ENCODE peak calls at places on chromosomes 12 and 14, in five cellular contexts. J is K562, H is H1, V is GM12878, T is HCT116. G is an unnamed sample.

GRCh38 chr14:59347915-59348314 is 117.3 kb downstream of the GPR135 start:
- DNase-seq in J (no peak), H (no peak), V (no peak), T (no peak), G (no peak)

GRCh38 chr12:100539209-100539608 is 34.3 kb upstream of the GAS2L3 start:
- DNase-seq in J (peak), H (peak), V (no peak), T (no peak), G (peak)

GRCh38 chr12:87136330-87136976 is 880.3 kb upstream of the MGAT4C start:
- DNase-seq in J (no peak), H (no peak), V (no peak), T (no peak), G (no peak)

GRCh38 chr14:79573486-79573885 is 637.8 kb downstream of the DIO2 start:
- DNase-seq in J (no peak), H (no peak), V (no peak), T (no peak), G (no peak)

GRCh38 chr12:102958073-102958829 is 777 bp downstream of the ASCL1 start:
- DNase-seq in J (no peak), H (peak), V (no peak), T (no peak), G (no peak)

GRCh38 chr14:55107766-55108554 is 21.1 kb upstream of the LGALS3 start:
- DNase-seq in J (peak), H (no peak), V (no peak), T (peak), G (no peak)

GRCh38 chr14:20671597-20672283 is 12.6 kb upstream of the RNASE4 start:
- DNase-seq in J (peak), H (no peak), V (no peak), T (no peak), G (peak)

GRCh38 chr12:31618228-31619025 is 27.5 kb upstream of the DENND5B start:
- DNase-seq in J (peak), H (no peak), V (no peak), T (no peak), G (no peak)

GRCh38 chr12:114767906-114768697 is 84.1 kb upstream of the TBX3 start:
- DNase-seq in J (no peak), H (no peak), V (no peak), T (no peak), G (no peak)

GRCh38 chr12:107584523-107584922 is 101.1 kb upstream of the PWP1 start:
- DNase-seq in J (no peak), H (no peak), V (no peak), T (no peak), G (no peak)

GRCh38 chr12:82019533-82019932 is 260.4 kb upstream of the PPFIA2 start:
- DNase-seq in J (no peak), H (no peak), V (no peak), T (no peak), G (peak)

GRCh38 chr12:91017511-91018263 is 12.9 kb upstream of the EPYC start:
- DNase-seq in J (no peak), H (no peak), V (no peak), T (no peak), G (no peak)

GRCh38 chr12:25069221-25069620 is 120.3 kb upstream of the BCAT1 start:
- DNase-seq in J (no peak), H (no peak), V (no peak), T (no peak), G (no peak)

GRCh38 chr12:117228239-117228638 is 38.0 kb upstream of the FBXO21 start:
- DNase-seq in J (no peak), H (no peak), V (no peak), T (no peak), G (no peak)

GRCh38 chr14:34640826-34641225 is 10.9 kb upstream of the SNX6 start:
- DNase-seq in J (no peak), H (no peak), V (no peak), T (no peak), G (no peak)

GRCh38 chr12:39605996-39606395 is 13.6 kb downstream of the ABCD2 start:
- DNase-seq in J (no peak), H (no peak), V (no peak), T (peak), G (peak)

DNA sequence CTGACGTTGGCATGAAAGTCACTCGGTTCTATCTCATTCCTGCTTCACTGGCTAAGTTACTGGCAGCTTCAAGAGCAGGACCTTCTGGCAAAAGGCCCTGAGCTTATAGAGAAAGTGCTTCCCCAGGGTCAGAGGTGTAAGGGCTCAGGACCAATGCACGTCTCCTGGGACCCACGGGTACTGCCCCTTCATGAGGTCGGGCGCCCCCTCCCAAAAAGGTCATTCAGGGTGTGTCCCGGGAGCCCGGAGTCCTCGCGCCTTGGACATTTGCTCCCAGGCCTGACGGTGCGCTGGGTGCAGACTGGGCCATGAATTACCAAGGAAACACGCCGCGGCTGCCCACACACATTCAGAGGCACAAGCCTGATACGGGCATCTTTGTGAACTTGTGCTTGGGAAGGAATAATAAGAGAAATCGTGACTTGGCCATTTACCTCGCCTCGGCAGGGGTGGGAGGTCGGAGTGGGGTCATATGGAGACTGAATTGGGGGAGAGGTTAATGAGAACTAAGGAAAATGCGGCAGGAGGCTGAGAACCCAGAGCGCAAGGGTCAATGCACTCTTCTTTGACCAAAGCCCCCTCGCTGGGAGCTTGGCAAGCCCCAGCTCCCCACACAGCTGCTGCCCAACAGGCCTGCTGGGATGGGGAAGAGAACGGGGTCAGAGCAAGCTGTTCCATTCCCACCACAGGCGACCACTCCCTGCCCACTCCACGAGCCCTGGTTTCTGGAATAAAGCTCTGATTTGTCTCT is 15.7 kb upstream of the SLC6A12 start:
- DNase-seq in J (no peak), H (no peak), V (no peak), T (no peak), G (no peak)
- TF ChIP-seq JUND in J (no peak), H (no peak), V (no peak), T (no peak), G (no peak)

GRCh38 chr12:89062996-89063395 is 289.3 kb downstream of the DUSP6 start:
- DNase-seq in J (no peak), H (no peak), V (no peak), T (no peak), G (no peak)

GRCh38 chr12:89058393-89058792 is 293.9 kb downstream of the DUSP6 start:
- DNase-seq in J (no peak), H (no peak), V (no peak), T (no peak), G (no peak)

GRCh38 chr12:89060133-89060532 is 292.2 kb downstream of the DUSP6 start:
- DNase-seq in J (no peak), H (no peak), V (no peak), T (no peak), G (no peak)

GRCh38 chr12:89059061-89059460 is 293.2 kb downstream of the DUSP6 start:
- DNase-seq in J (no peak), H (no peak), V (no peak), T (no peak), G (no peak)

GRCh38 chr12:89059721-89060120 is 292.6 kb downstream of the DUSP6 start:
- DNase-seq in J (no peak), H (no peak), V (no peak), T (no peak), G (no peak)
- TF ChIP-seq JUND in J (no peak), H (no peak), V (no peak), T (no peak), G (no peak)

GRCh38 chr14:78450945-78451344 is 280.8 kb downstream of the NRXN3 start:
- DNase-seq in J (no peak), H (no peak), V (no peak), T (no peak), G (no peak)
- TF ChIP-seq JUND in J (no peak), H (no peak), V (no peak), T (no peak), G (no peak)

GRCh38 chr12:109815225-109815624 is 18.0 kb downstream of the TRPV4 start:
- DNase-seq in J (no peak), H (no peak), V (no peak), T (no peak), G (no peak)
- TF ChIP-seq JUND in J (no peak), H (no peak), V (no peak), T (no peak), G (no peak)

GRCh38 chr14:65421201-65421981 is 8.9 kb downstream of the FUT8 start:
- DNase-seq in J (no peak), H (no peak), V (no peak), T (no peak), G (no peak)
- TF ChIP-seq JUND in J (no peak), H (no peak), V (no peak), T (no peak), G (no peak)

DNA sequence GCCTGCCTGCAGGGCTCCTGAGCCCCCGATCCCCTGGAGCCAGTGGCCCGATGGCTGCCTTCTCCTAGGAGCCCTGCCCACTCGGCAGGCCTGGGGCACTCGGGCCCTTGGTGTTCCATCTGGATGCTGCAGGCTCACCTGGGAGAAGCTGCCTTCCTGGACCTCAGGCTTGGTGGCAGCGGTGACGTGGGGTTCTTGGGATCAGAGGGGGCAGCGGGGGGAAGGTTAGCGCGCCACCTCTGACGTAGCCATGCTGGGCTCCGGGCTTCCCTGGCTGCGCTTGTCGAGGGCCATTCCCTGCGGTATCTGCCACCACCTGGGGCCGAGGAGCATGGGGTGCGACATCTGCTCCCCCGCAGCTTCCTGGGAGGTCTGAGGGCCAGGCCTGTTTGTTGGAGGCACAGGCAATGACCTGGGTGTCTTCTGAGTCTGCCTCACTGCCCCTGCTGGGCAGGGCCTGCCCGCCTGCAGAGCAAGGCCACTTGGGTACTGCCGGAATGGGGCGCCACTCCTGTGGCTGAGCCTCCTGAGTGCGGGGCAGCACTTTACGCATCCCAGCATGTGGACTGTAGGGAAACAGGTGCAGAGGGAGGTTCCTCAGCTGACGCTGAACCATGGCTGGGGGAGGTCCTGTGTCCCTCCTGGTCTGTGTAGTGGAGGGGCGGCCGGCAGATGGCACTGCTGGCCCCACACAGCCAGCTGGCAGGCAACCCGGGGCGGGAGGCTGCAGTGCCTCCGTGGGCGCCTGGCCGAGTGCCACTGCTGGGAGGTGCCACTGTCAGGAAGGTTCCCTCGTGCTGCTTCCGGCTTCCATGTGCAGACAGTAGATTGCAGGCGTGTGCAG is 20.3 kb downstream of the MTA1 start:
- DNase-seq in J (no peak), H (no peak), V (no peak), T (no peak), G (peak)
- TF ChIP-seq JUND in J (no peak), H (no peak), V (no peak), T (no peak), G (no peak)

GRCh38 chr14:75430106-75430505 is 2.3 kb downstream of the JDP2 start:
- DNase-seq in J (no peak), H (no peak), V (no peak), T (no peak), G (no peak)
- TF ChIP-seq JUND in J (no peak), H (no peak), V (no peak), T (no peak), G (no peak)